ENCODE peak calls at places on chromosomes 11 and 22, in seven cellular contexts. One of them, this sample, is unnamed.

GRCh38 chr11:70578831-70579230 is 180.5 kb downstream of the CTTN start:
- DNase-seq in cardiac fibroblast: no peak
- DNase-seq in CD14-positive monocyte: peak; percentile 30
- DNase-seq in PC-9: no peak
- DNase-seq in left ventricle myocardium inferior: no peak
- DNase-seq in uterus: no peak
- DNase-seq in transverse colon: no peak
- DNase-seq in this sample: no peak

GRCh38 chr11:45798793-45799441 is 6.0 kb upstream of the SLC35C1 start:
- DNase-seq in uterus: no peak
- DNase-seq in CD14-positive monocyte: no peak
- DNase-seq in left ventricle myocardium inferior: no peak
- DNase-seq in cardiac fibroblast: peak; percentile 44
- DNase-seq in PC-9: no peak
- DNase-seq in transverse colon: no peak
- DNase-seq in this sample: no peak

GRCh38 chr11:14881794-14882193 is 10.2 kb downstream of the CYP2R1 start:
- DNase-seq in uterus: no peak
- DNase-seq in PC-9: no peak
- DNase-seq in cardiac fibroblast: no peak
- DNase-seq in left ventricle myocardium inferior: no peak
- DNase-seq in CD14-positive monocyte: no peak
- DNase-seq in transverse colon: no peak
- DNase-seq in this sample: no peak

GRCh38 chr11:57460017-57460755 is at the start of gene RTN4RL2:
- DNase-seq in left ventricle myocardium inferior: peak; percentile 48
- DNase-seq in uterus: no peak
- DNase-seq in cardiac fibroblast: peak; percentile 58
- DNase-seq in CD14-positive monocyte: no peak
- DNase-seq in transverse colon: no peak
- DNase-seq in PC-9: peak; percentile 43
- DNase-seq in this sample: peak; percentile 84

GRCh38 chr22:21034989-21035388 is 2.6 kb upstream of the SLC7A4 start:
- DNase-seq in left ventricle myocardium inferior: no peak
- DNase-seq in PC-9: no peak
- DNase-seq in cardiac fibroblast: no peak
- DNase-seq in CD14-positive monocyte: no peak
- DNase-seq in uterus: no peak
- DNase-seq in transverse colon: no peak
- DNase-seq in this sample: no peak

GRCh38 chr11:88103337-88104206 is 71.7 kb downstream of the RAB38 start:
- DNase-seq in uterus: no peak
- DNase-seq in left ventricle myocardium inferior: no peak
- DNase-seq in transverse colon: peak; percentile 14
- DNase-seq in cardiac fibroblast: peak; percentile 73
- DNase-seq in CD14-positive monocyte: no peak
- DNase-seq in PC-9: peak; percentile 6
- DNase-seq in this sample: peak; percentile 17

GRCh38 chr11:6204708-6205107 is 649 bp upstream of the C11orf42 start:
- DNase-seq in CD14-positive monocyte: no peak
- DNase-seq in cardiac fibroblast: no peak
- DNase-seq in transverse colon: no peak
- DNase-seq in left ventricle myocardium inferior: no peak
- DNase-seq in PC-9: no peak
- DNase-seq in uterus: no peak
- DNase-seq in this sample: no peak

GRCh38 chr22:36143956-36144355 is 16.6 kb downstream of the APOL3 start:
- DNase-seq in uterus: no peak
- DNase-seq in transverse colon: no peak
- DNase-seq in CD14-positive monocyte: no peak
- DNase-seq in cardiac fibroblast: no peak
- DNase-seq in left ventricle myocardium inferior: no peak
- DNase-seq in PC-9: no peak
- DNase-seq in this sample: no peak

GRCh38 chr22:44701824-44702478 is at the start of gene PRR5:
- DNase-seq in uterus: peak; percentile 71
- DNase-seq in transverse colon: peak; percentile 84
- DNase-seq in CD14-positive monocyte: peak; percentile 86
- DNase-seq in PC-9: peak; percentile 73
- DNase-seq in cardiac fibroblast: peak; percentile 94
- DNase-seq in left ventricle myocardium inferior: peak; percentile 74
- DNase-seq in this sample: peak; percentile 92

GRCh38 chr11:130219148-130219547 is 59.6 kb downstream of the ST14 start:
- DNase-seq in uterus: no peak
- DNase-seq in left ventricle myocardium inferior: no peak
- DNase-seq in cardiac fibroblast: no peak
- DNase-seq in CD14-positive monocyte: no peak
- DNase-seq in PC-9: no peak
- DNase-seq in transverse colon: no peak
- DNase-seq in this sample: no peak

GRCh38 chr11:13054278-13054677 is 45.2 kb downstream of the RASSF10 start:
- DNase-seq in transverse colon: no peak
- DNase-seq in cardiac fibroblast: no peak
- DNase-seq in uterus: no peak
- DNase-seq in PC-9: no peak
- DNase-seq in CD14-positive monocyte: no peak
- DNase-seq in left ventricle myocardium inferior: no peak
- DNase-seq in this sample: no peak

GRCh38 chr11:97454988-97455387 is 1065.2 kb downstream of the JRKL start:
- DNase-seq in PC-9: no peak
- DNase-seq in CD14-positive monocyte: no peak
- DNase-seq in left ventricle myocardium inferior: no peak
- DNase-seq in cardiac fibroblast: peak; percentile 83
- DNase-seq in uterus: no peak
- DNase-seq in transverse colon: no peak
- DNase-seq in this sample: no peak

GRCh38 chr11:11239959-11240358 is 113.1 kb downstream of the CSNK2A3 start:
- DNase-seq in cardiac fibroblast: no peak
- DNase-seq in CD14-positive monocyte: no peak
- DNase-seq in uterus: no peak
- DNase-seq in left ventricle myocardium inferior: no peak
- DNase-seq in transverse colon: no peak
- DNase-seq in PC-9: no peak
- DNase-seq in this sample: no peak

GRCh38 chr22:19974233-19974861 is 32.7 kb upstream of the TXNRD2 start:
- DNase-seq in left ventricle myocardium inferior: no peak
- DNase-seq in uterus: no peak
- DNase-seq in transverse colon: peak; percentile 52
- DNase-seq in PC-9: peak; percentile 44
- DNase-seq in CD14-positive monocyte: no peak
- DNase-seq in cardiac fibroblast: peak; percentile 74
- DNase-seq in this sample: peak; percentile 83

GRCh38 chr22:30829901-30830550 is 135.4 kb downstream of the OSBP2 start:
- DNase-seq in uterus: no peak
- DNase-seq in CD14-positive monocyte: no peak
- DNase-seq in PC-9: peak; percentile 87
- DNase-seq in transverse colon: no peak
- DNase-seq in left ventricle myocardium inferior: no peak
- DNase-seq in cardiac fibroblast: peak; percentile 86
- DNase-seq in this sample: peak; percentile 8

GRCh38 chr11:47904808-47905207 is 56.7 kb upstream of the NUP160 start:
- DNase-seq in left ventricle myocardium inferior: no peak
- DNase-seq in PC-9: no peak
- DNase-seq in uterus: no peak
- DNase-seq in cardiac fibroblast: no peak
- DNase-seq in transverse colon: no peak
- DNase-seq in CD14-positive monocyte: no peak
- DNase-seq in this sample: no peak

GRCh38 chr22:22060200-22061084 is 77.9 kb upstream of the TOP3B start:
- DNase-seq in left ventricle myocardium inferior: peak; percentile 36
- DNase-seq in CD14-positive monocyte: peak; percentile 78
- DNase-seq in cardiac fibroblast: peak; percentile 26
- DNase-seq in uterus: peak; percentile 21
- DNase-seq in transverse colon: peak; percentile 44
- DNase-seq in PC-9: peak; percentile 29
- DNase-seq in this sample: peak; percentile 90

GRCh38 chr11:117095301-117096139 is 2.7 kb downstream of the SIK3 start:
- DNase-seq in left ventricle myocardium inferior: no peak
- DNase-seq in cardiac fibroblast: peak; percentile 70
- DNase-seq in uterus: no peak
- DNase-seq in PC-9: no peak
- DNase-seq in transverse colon: no peak
- DNase-seq in CD14-positive monocyte: no peak
- DNase-seq in this sample: no peak

GRCh38 chr11:1205121-1205986 is 17.5 kb upstream of the MUC5B start:
- DNase-seq in left ventricle myocardium inferior: peak; percentile 8
- DNase-seq in PC-9: no peak
- DNase-seq in transverse colon: peak; percentile 10
- DNase-seq in CD14-positive monocyte: peak; percentile 34
- DNase-seq in uterus: peak; percentile 4
- DNase-seq in cardiac fibroblast: no peak
- DNase-seq in this sample: peak; percentile 31

GRCh38 chr22:29380032-29380781 is 8.2 kb downstream of the AP1B1 start:
- DNase-seq in transverse colon: no peak
- DNase-seq in uterus: no peak
- DNase-seq in CD14-positive monocyte: no peak
- DNase-seq in PC-9: no peak
- DNase-seq in left ventricle myocardium inferior: no peak
- DNase-seq in cardiac fibroblast: peak; percentile 27
- DNase-seq in this sample: no peak

GRCh38 chr11:120510406-120511115 is 987 bp upstream of the GRIK4 start:
- DNase-seq in uterus: no peak
- DNase-seq in CD14-positive monocyte: no peak
- DNase-seq in cardiac fibroblast: no peak
- DNase-seq in left ventricle myocardium inferior: no peak
- DNase-seq in PC-9: no peak
- DNase-seq in transverse colon: no peak
- DNase-seq in this sample: no peak

GRCh38 chr22:37739611-37740049 is 42.8 kb downstream of the TRIOBP start:
- DNase-seq in CD14-positive monocyte: peak; percentile 78
- DNase-seq in left ventricle myocardium inferior: peak; percentile 45
- DNase-seq in cardiac fibroblast: no peak
- DNase-seq in transverse colon: no peak
- DNase-seq in uterus: peak; percentile 47
- DNase-seq in PC-9: no peak
- DNase-seq in this sample: no peak

DNA sequence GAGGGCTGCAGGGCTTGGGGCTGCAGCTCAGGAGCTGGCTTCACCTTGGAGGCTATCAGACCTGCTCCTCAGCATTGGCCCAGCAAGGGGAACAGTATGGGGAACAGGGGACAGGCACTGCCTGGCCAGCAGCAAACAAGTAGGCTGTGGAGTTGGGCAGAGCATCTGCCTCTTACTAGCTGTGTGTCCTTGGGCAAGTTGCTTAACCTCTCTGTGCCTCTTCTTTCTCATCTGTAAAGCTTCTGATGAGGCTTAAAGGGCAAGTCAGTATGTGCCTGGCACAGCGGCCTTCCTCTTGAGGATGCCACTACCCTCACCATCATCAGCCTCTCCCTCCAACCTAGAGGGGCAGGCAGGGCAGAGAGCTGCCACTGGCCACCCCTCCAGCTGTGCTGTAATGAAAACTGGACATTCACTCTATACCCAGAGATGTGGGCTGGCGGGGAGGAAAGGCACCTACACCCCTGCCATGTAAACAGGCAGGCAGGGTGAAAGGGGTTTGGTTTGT is 7.5 kb upstream of the CDKN1C start:
- DNase-seq in transverse colon: no peak
- DNase-seq in PC-9: no peak
- DNase-seq in CD14-positive monocyte: no peak
- DNase-seq in left ventricle myocardium inferior: no peak
- DNase-seq in cardiac fibroblast: no peak
- DNase-seq in uterus: no peak
- DNase-seq in this sample: no peak
- TF ChIP-seq CTCF in transverse colon: no peak
- TF ChIP-seq CTCF in PC-9: no peak
- TF ChIP-seq CTCF in CD14-positive monocyte: no peak
- TF ChIP-seq CTCF in left ventricle myocardium inferior: no peak
- TF ChIP-seq CTCF in cardiac fibroblast: no peak
- TF ChIP-seq CTCF in uterus: no peak
- TF ChIP-seq CTCF in this sample: no peak

GRCh38 chr22:38843201-38843715 is 570 bp downstream of the NPTXR start:
- DNase-seq in left ventricle myocardium inferior: peak; percentile 41
- DNase-seq in PC-9: peak; percentile 62
- DNase-seq in cardiac fibroblast: peak; percentile 85
- DNase-seq in CD14-positive monocyte: no peak
- DNase-seq in uterus: peak; percentile 41
- DNase-seq in transverse colon: peak; percentile 28
- DNase-seq in this sample: peak; percentile 69
- TF ChIP-seq CTCF in left ventricle myocardium inferior: peak; percentile 55
- TF ChIP-seq CTCF in PC-9: no peak
- TF ChIP-seq CTCF in cardiac fibroblast: no peak
- TF ChIP-seq CTCF in CD14-positive monocyte: peak; percentile 20
- TF ChIP-seq CTCF in uterus: peak; percentile 57
- TF ChIP-seq CTCF in transverse colon: peak; percentile 20
- TF ChIP-seq CTCF in this sample: no peak

GRCh38 chr11:61874460-61874809 is 16.9 kb downstream of the FADS3 start:
- DNase-seq in uterus: no peak
- DNase-seq in transverse colon: no peak
- DNase-seq in cardiac fibroblast: no peak
- DNase-seq in PC-9: peak; percentile 58
- DNase-seq in left ventricle myocardium inferior: peak; percentile 72
- DNase-seq in CD14-positive monocyte: no peak
- DNase-seq in this sample: no peak

GRCh38 chr11:61872935-61873565 is 18.3 kb downstream of the FADS3 start:
- DNase-seq in CD14-positive monocyte: no peak
- DNase-seq in left ventricle myocardium inferior: no peak
- DNase-seq in transverse colon: no peak
- DNase-seq in PC-9: no peak
- DNase-seq in cardiac fibroblast: no peak
- DNase-seq in uterus: no peak
- DNase-seq in this sample: no peak

GRCh38 chr11:61875698-61876097 is 15.6 kb downstream of the FADS3 start:
- DNase-seq in uterus: no peak
- DNase-seq in PC-9: no peak
- DNase-seq in left ventricle myocardium inferior: no peak
- DNase-seq in cardiac fibroblast: no peak
- DNase-seq in CD14-positive monocyte: no peak
- DNase-seq in transverse colon: no peak
- DNase-seq in this sample: no peak

GRCh38 chr11:61871158-61871597 is 20.2 kb downstream of the FADS3 start:
- DNase-seq in PC-9: peak; percentile 89
- DNase-seq in left ventricle myocardium inferior: peak; percentile 81
- DNase-seq in cardiac fibroblast: peak; percentile 87
- DNase-seq in transverse colon: peak; percentile 65
- DNase-seq in CD14-positive monocyte: peak; percentile 63
- DNase-seq in uterus: peak; percentile 74
- DNase-seq in this sample: peak; percentile 90

GRCh38 chr11:61873588-61874459 is 17.5 kb downstream of the FADS3 start:
- DNase-seq in uterus: no peak
- DNase-seq in CD14-positive monocyte: no peak
- DNase-seq in cardiac fibroblast: no peak
- DNase-seq in PC-9: no peak
- DNase-seq in transverse colon: no peak
- DNase-seq in left ventricle myocardium inferior: no peak
- DNase-seq in this sample: no peak
- TF ChIP-seq CTCF in uterus: no peak
- TF ChIP-seq CTCF in CD14-positive monocyte: no peak
- TF ChIP-seq CTCF in cardiac fibroblast: no peak
- TF ChIP-seq CTCF in PC-9: no peak
- TF ChIP-seq CTCF in transverse colon: no peak
- TF ChIP-seq CTCF in left ventricle myocardium inferior: no peak
- TF ChIP-seq CTCF in this sample: no peak

DNA sequence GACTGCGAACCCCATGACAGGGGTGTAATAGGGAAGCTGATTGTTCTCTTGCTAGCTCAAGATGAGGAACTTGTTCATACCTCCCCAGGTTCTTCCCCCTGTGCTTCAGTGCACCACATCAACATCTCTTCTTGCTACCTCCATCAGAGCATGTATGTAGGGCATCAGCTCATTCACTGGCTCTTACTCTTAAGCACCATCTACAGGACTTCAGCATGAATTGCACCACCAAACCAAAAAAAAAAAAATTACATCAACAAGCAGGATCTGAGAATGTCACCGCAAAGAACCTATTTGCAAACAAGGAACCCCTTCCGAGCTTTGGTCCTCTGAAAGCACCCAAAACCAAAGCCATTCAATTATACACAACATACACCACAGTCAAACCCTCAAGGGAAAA is 2226.5 kb upstream of the RAG2 start:
- DNase-seq in CD14-positive monocyte: no peak
- DNase-seq in PC-9: no peak
- DNase-seq in cardiac fibroblast: peak; percentile 20
- DNase-seq in uterus: no peak
- DNase-seq in transverse colon: no peak
- DNase-seq in left ventricle myocardium inferior: no peak
- DNase-seq in this sample: no peak
- TF ChIP-seq CTCF in CD14-positive monocyte: no peak
- TF ChIP-seq CTCF in PC-9: peak; percentile 65
- TF ChIP-seq CTCF in cardiac fibroblast: peak; percentile 47
- TF ChIP-seq CTCF in uterus: no peak
- TF ChIP-seq CTCF in transverse colon: no peak
- TF ChIP-seq CTCF in left ventricle myocardium inferior: no peak
- TF ChIP-seq CTCF in this sample: no peak